ENCODE peak calls at places on chromosome 12, in six cellular contexts. M is cardiac fibroblast, O is BJ, B is uterus, A is heart left ventricle, J is cardiac muscle cell. Q is an unnamed sample.

GRCh38 chr12:24940157-24940556 is 8.7 kb downstream of the BCAT1 start:
- DNase-seq in O (no peak), M (no peak), B (no peak), A (no peak), J (no peak), Q (no peak)

GRCh38 chr12:57607958-57608663 is 3.1 kb upstream of the ARHGEF25 start:
- DNase-seq in M (no peak), O (no peak), B (no peak), J (no peak), A (no peak), Q (no peak)

GRCh38 chr12:117114784-117115183 is 15.6 kb upstream of the TESC start:
- DNase-seq in O (no peak), J (no peak), A (no peak), B (no peak), M (no peak), Q (no peak)

GRCh38 chr12:130658106-130658505 is 58.0 kb downstream of the RIMBP2 start:
- DNase-seq in A (no peak), B (no peak), M (no peak), J (no peak), O (no peak), Q (no peak)

GRCh38 chr12:32390572-32391219 is 8.7 kb upstream of the FGD4 start:
- DNase-seq in B (no peak), J (peak), A (peak), O (no peak), M (peak), Q (no peak)

GRCh38 chr12:102851246-102851645 is 65.8 kb downstream of the PAH start:
- DNase-seq in B (no peak), O (no peak), J (no peak), M (no peak), A (no peak), Q (no peak)

GRCh38 chr12:40691913-40692616 is at the start of gene CNTN1:
- DNase-seq in M (peak), J (peak), O (no peak), A (no peak), B (peak), Q (peak)

GRCh38 chr12:79691299-79692248 is 810 bp upstream of the PAWR start:
- DNase-seq in B (peak), M (peak), A (no peak), J (peak), O (peak), Q (peak)

GRCh38 chr12:54368709-54369596 is 4.7 kb upstream of the GPR84 start:
- DNase-seq in M (peak), A (peak), O (peak), J (peak), B (peak), Q (peak)

GRCh38 chr12:3038931-3039510 is 38.2 kb upstream of the TSPAN9 start:
- DNase-seq in J (no peak), B (no peak), O (no peak), M (no peak), A (peak), Q (no peak)
- H3K4me3 ChIP-seq in J (no peak), B (no peak), O (no peak), M (no peak), A (no peak), Q (no peak)

GRCh38 chr12:113837528-113838296 is 128.4 kb downstream of the RBM19 start:
- DNase-seq in J (no peak), B (no peak), A (no peak), O (no peak), M (no peak), Q (no peak)
- TF ChIP-seq CTCF in J (peak), B (no peak), A (no peak), O (peak), M (peak), Q (no peak)

GRCh38 chr12:31363826-31364225 is 37.9 kb upstream of the SINHCAF start:
- DNase-seq in B (no peak), J (no peak), M (no peak), A (no peak), O (no peak), Q (no peak)

GRCh38 chr12:31363416-31363809 is 37.5 kb upstream of the SINHCAF start:
- DNase-seq in M (no peak), O (no peak), J (no peak), B (no peak), A (no peak), Q (no peak)

GRCh38 chr12:31361730-31362114 is 35.8 kb upstream of the SINHCAF start:
- DNase-seq in J (no peak), A (no peak), M (no peak), B (no peak), O (no peak), Q (no peak)

GRCh38 chr12:31362759-31363415 is 36.9 kb upstream of the SINHCAF start:
- DNase-seq in B (no peak), O (no peak), J (no peak), A (no peak), M (no peak), Q (no peak)

DNA sequence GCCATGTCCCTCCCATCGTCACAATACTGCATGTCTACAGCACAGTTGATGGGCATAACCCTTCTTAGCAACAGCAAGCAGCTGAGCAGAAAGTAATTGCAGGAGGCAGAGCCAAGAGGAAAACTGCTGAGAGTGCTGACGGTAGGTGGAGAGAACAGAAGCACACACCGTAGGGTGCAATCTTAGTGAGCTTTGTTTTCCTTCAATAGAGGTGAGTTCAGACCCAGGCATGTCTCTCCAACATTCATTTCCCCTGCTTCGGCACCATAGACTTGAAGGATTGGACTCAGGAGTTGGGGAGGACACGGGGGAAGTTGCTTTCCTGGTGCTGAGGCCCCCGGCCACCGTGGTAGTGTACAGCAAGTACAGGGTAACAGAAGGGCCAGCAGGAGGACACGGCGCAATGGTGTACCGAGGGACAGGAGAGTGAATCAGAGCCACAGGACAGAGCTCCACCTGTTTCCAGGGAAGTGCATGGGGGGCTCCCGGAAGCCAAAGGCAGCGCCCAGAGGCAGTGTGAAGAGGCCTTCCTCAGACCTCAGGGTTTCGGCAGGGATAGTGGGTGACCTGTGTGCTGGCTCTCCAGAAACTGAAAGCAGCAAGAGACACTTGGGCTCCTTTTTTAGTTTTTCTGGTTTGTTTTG is 36.3 kb upstream of the SINHCAF start:
- DNase-seq in A (no peak), O (no peak), B (no peak), M (no peak), J (no peak), Q (no peak)
- H3K4me3 ChIP-seq in A (no peak), O (no peak), B (no peak), M (no peak), J (no peak), Q (no peak)

GRCh38 chr12:43252585-43252984 is 299.4 kb downstream of the ADAMTS20 start:
- DNase-seq in B (no peak), A (no peak), M (no peak), O (no peak), J (no peak), Q (no peak)

GRCh38 chr12:43255642-43256041 is 296.4 kb downstream of the ADAMTS20 start:
- DNase-seq in B (no peak), O (no peak), M (no peak), A (no peak), J (no peak), Q (no peak)
- TF ChIP-seq CTCF in B (no peak), O (no peak), M (no peak), A (no peak), J (no peak), Q (no peak)

DNA sequence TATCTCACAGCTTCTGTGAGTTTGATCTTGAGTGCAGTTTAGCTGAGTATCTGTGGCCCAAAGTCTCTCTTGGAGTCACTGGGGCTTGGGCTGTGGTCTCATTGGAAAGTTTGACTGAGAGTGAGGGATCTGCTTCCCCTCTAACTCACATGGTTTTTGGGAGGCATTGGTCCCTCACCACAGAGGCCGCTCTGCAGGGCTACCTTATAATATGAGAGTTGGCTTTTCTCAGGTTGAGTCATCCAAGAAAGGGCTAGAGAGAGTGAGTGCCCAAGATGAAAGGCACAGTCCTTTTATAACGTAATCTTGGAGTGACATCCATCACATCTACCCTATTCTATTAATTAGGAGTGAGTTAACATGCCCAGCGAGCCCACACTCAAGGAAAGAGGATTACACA is 175.8 kb downstream of the SLC41A2 start:
- DNase-seq in J (no peak), O (no peak), M (no peak), A (no peak), B (no peak), Q (no peak)
- H3K4me3 ChIP-seq in J (no peak), O (no peak), M (no peak), A (no peak), B (no peak), Q (no peak)

GRCh38 chr12:22551624-22552023 is 7.3 kb upstream of the C2CD5 start:
- DNase-seq in J (no peak), O (no peak), B (no peak), M (no peak), A (no peak), Q (no peak)
- TF ChIP-seq CTCF in J (no peak), O (no peak), B (no peak), M (no peak), A (no peak), Q (no peak)

GRCh38 chr12:128779901-128780300 is 43.9 kb downstream of the SLC15A4 start:
- DNase-seq in J (no peak), O (no peak), B (no peak), A (no peak), M (no peak), Q (no peak)
- H3K4me3 ChIP-seq in J (no peak), O (no peak), B (no peak), A (no peak), M (no peak), Q (no peak)

GRCh38 chr12:66603458-66603857 is 75.4 kb downstream of the GRIP1 start:
- DNase-seq in O (no peak), M (no peak), A (no peak), B (no peak), J (no peak), Q (no peak)
- TF ChIP-seq CTCF in O (no peak), M (no peak), A (no peak), B (no peak), J (no peak), Q (no peak)

GRCh38 chr12:7947011-7947410 is 11.0 kb upstream of the SLC2A3 start:
- DNase-seq in A (no peak), B (no peak), M (no peak), J (no peak), O (no peak), Q (no peak)

GRCh38 chr12:7948585-7949264 is 12.7 kb upstream of the SLC2A3 start:
- DNase-seq in M (no peak), J (no peak), B (no peak), O (no peak), A (no peak), Q (no peak)

DNA sequence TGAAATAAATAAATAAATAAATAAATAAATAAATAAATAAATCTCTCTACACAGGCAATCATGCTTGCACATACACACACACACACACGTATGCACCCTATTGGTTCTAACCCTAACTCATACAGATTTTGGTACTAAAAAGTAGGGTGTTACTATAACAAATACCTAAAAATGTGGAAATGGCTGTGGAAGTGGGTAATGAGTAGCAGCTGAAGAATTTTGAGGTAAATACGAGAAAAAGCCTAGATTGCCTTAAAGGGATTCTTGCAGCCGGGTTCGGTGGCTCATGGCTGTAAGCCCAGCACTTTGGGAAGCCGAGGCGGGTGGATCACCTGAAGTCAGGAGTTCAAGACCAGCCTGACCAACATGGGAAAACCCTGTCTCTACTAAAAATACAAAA is 15.7 kb upstream of the SLC2A3 start:
- DNase-seq in M (no peak), O (no peak), J (no peak), B (no peak), A (no peak), Q (peak)
- H3K4me3 ChIP-seq in M (no peak), O (no peak), J (no peak), B (no peak), A (no peak), Q (no peak)

GRCh38 chr12:48336564-48336963 is 14.2 kb downstream of the ZNF641 start:
- DNase-seq in A (no peak), M (no peak), B (no peak), O (no peak), J (no peak), Q (no peak)
- TF ChIP-seq CTCF in A (no peak), M (no peak), B (no peak), O (peak), J (peak), Q (peak)

Q was measured in AG10803.